ENCODE peak calls at places on chromosomes 5 and 9, in four cellular contexts. One of them, this sample, is unnamed.

GRCh38 chr9:8622871-8623270 is 823.3 kb upstream of the DMAC1 start:
- DNase-seq in heart right ventricle: no peak
- DNase-seq in H1: no peak
- DNase-seq in fibroblast of lung: no peak
- DNase-seq in this sample: no peak

GRCh38 chr9:18608371-18608770 is 134.4 kb downstream of the ADAMTSL1 start:
- DNase-seq in H1: no peak
- DNase-seq in fibroblast of lung: no peak
- DNase-seq in heart right ventricle: no peak
- DNase-seq in this sample: no peak

GRCh38 chr5:60797482-60798153 is 46.5 kb downstream of the ELOVL7 start:
- DNase-seq in fibroblast of lung: no peak
- DNase-seq in heart right ventricle: no peak
- DNase-seq in H1: no peak
- DNase-seq in this sample: no peak

GRCh38 chr9:69573666-69574456 is 98.3 kb downstream of the APBA1 start:
- DNase-seq in H1: no peak
- DNase-seq in heart right ventricle: no peak
- DNase-seq in fibroblast of lung: peak
- DNase-seq in this sample: no peak

GRCh38 chr5:135207866-135208265 is 173.8 kb upstream of the PITX1 start:
- DNase-seq in heart right ventricle: no peak
- DNase-seq in fibroblast of lung: no peak
- DNase-seq in H1: no peak
- DNase-seq in this sample: no peak

GRCh38 chr9:15239816-15240215 is 67.2 kb downstream of the TTC39B start:
- DNase-seq in H1: no peak
- DNase-seq in fibroblast of lung: no peak
- DNase-seq in heart right ventricle: no peak
- DNase-seq in this sample: no peak

GRCh38 chr9:121753802-121754654 is 102.6 kb downstream of the DAB2IP start:
- DNase-seq in fibroblast of lung: no peak
- DNase-seq in H1: no peak
- DNase-seq in heart right ventricle: no peak
- DNase-seq in this sample: no peak

GRCh38 chr9:97660345-97660744 is 26.7 kb downstream of the NCBP1 start:
- DNase-seq in H1: no peak
- DNase-seq in fibroblast of lung: no peak
- DNase-seq in heart right ventricle: no peak
- DNase-seq in this sample: no peak

GRCh38 chr5:168269950-168270349 is 21.5 kb upstream of the WWC1 start:
- DNase-seq in fibroblast of lung: peak
- DNase-seq in heart right ventricle: no peak
- DNase-seq in H1: no peak
- DNase-seq in this sample: no peak

GRCh38 chr5:109413463-109413862 is 3.7 kb upstream of the PJA2 start:
- DNase-seq in heart right ventricle: peak
- DNase-seq in H1: no peak
- DNase-seq in fibroblast of lung: peak
- DNase-seq in this sample: no peak

GRCh38 chr5:35436441-35437057 is 181.1 kb upstream of the SPEF2 start:
- DNase-seq in H1: no peak
- DNase-seq in fibroblast of lung: peak
- DNase-seq in heart right ventricle: no peak
- DNase-seq in this sample: no peak

GRCh38 chr5:458547-459353 is 15.8 kb downstream of the EXOC3 start:
- DNase-seq in H1: no peak
- DNase-seq in fibroblast of lung: no peak
- DNase-seq in heart right ventricle: no peak
- DNase-seq in this sample: peak
- H3K4me3 ChIP-seq in H1: no peak
- H3K4me3 ChIP-seq in fibroblast of lung: no peak
- H3K4me3 ChIP-seq in heart right ventricle: no peak
- H3K4me3 ChIP-seq in this sample: no peak

GRCh38 chr5:147734839-147735238 is 47.7 kb downstream of the JAKMIP2 start:
- DNase-seq in H1: no peak
- DNase-seq in heart right ventricle: no peak
- DNase-seq in fibroblast of lung: no peak
- DNase-seq in this sample: no peak

GRCh38 chr5:147732552-147732883 is 50.0 kb downstream of the JAKMIP2 start:
- DNase-seq in fibroblast of lung: no peak
- DNase-seq in heart right ventricle: no peak
- DNase-seq in H1: no peak
- DNase-seq in this sample: no peak

GRCh38 chr5:147733075-147733474 is 49.5 kb downstream of the JAKMIP2 start:
- DNase-seq in H1: no peak
- DNase-seq in fibroblast of lung: no peak
- DNase-seq in heart right ventricle: no peak
- DNase-seq in this sample: no peak

GRCh38 chr5:147737921-147738320 is 44.6 kb downstream of the JAKMIP2 start:
- DNase-seq in fibroblast of lung: no peak
- DNase-seq in heart right ventricle: no peak
- DNase-seq in H1: no peak
- DNase-seq in this sample: no peak

GRCh38 chr5:147735621-147736125 is 46.9 kb downstream of the JAKMIP2 start:
- DNase-seq in H1: no peak
- DNase-seq in heart right ventricle: no peak
- DNase-seq in fibroblast of lung: no peak
- DNase-seq in this sample: no peak
- H3K4me3 ChIP-seq in H1: no peak
- H3K4me3 ChIP-seq in heart right ventricle: no peak
- H3K4me3 ChIP-seq in fibroblast of lung: no peak
- H3K4me3 ChIP-seq in this sample: no peak

GRCh38 chr9:78029601-78030552 is 1.7 kb downstream of the GNAQ start:
- DNase-seq in H1: no peak
- DNase-seq in heart right ventricle: no peak
- DNase-seq in fibroblast of lung: peak
- DNase-seq in this sample: no peak
- H3K4me3 ChIP-seq in H1: peak
- H3K4me3 ChIP-seq in heart right ventricle: peak
- H3K4me3 ChIP-seq in fibroblast of lung: peak
- H3K4me3 ChIP-seq in this sample: peak

GRCh38 chr9:108271236-108271635 is 584.5 kb downstream of the ACTL7B start:
- DNase-seq in H1: no peak
- DNase-seq in heart right ventricle: no peak
- DNase-seq in fibroblast of lung: no peak
- DNase-seq in this sample: no peak
- H3K4me3 ChIP-seq in H1: no peak
- H3K4me3 ChIP-seq in heart right ventricle: no peak
- H3K4me3 ChIP-seq in fibroblast of lung: no peak
- H3K4me3 ChIP-seq in this sample: no peak

DNA sequence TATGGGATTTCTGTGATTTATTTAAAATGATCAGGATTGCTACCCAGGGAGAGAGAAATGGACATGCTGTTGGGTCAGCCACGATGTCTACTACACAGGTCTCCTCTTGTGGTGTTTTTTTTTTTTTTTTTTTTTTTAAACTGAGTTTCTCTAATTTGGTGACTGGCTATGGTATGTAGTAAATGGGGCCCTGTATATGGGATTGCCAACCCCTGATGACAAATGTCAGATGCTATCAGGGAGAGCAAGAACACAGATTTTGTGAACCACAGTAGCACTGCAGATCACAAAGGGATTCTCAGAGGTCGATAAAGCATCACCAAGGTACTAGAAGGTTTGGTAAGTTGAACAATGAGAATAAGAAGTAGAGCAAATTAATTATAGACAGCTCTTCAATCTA is 16.5 kb upstream of the TNFAIP8 start:
- DNase-seq in heart right ventricle: no peak
- DNase-seq in H1: no peak
- DNase-seq in fibroblast of lung: no peak
- DNase-seq in this sample: no peak
- H3K4me3 ChIP-seq in heart right ventricle: no peak
- H3K4me3 ChIP-seq in H1: no peak
- H3K4me3 ChIP-seq in fibroblast of lung: no peak
- H3K4me3 ChIP-seq in this sample: no peak

DNA sequence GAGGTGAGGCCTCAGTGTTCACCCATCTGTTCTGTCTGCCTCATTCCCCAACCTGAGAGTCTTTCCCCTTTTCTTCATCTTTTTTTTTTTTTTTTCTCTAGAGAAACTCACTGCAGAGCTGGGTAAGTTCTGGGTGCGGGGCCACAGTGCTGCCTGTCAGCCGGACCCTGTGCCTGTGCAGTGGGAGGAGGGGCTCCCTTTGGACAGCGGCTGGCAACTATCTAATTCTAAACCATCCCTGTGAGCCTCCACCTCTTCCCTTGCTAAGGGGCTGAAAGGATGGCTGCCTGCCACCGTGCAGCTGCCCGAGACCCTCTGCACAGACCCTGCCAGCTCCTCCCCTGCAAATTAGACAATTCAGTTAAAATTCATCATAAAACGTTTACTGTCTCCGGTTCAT is 14.1 kb downstream of the BTNL9 start:
- DNase-seq in fibroblast of lung: no peak
- DNase-seq in H1: no peak
- DNase-seq in heart right ventricle: no peak
- DNase-seq in this sample: no peak
- H3K4me3 ChIP-seq in fibroblast of lung: no peak
- H3K4me3 ChIP-seq in H1: peak
- H3K4me3 ChIP-seq in heart right ventricle: peak
- H3K4me3 ChIP-seq in this sample: peak

DNA sequence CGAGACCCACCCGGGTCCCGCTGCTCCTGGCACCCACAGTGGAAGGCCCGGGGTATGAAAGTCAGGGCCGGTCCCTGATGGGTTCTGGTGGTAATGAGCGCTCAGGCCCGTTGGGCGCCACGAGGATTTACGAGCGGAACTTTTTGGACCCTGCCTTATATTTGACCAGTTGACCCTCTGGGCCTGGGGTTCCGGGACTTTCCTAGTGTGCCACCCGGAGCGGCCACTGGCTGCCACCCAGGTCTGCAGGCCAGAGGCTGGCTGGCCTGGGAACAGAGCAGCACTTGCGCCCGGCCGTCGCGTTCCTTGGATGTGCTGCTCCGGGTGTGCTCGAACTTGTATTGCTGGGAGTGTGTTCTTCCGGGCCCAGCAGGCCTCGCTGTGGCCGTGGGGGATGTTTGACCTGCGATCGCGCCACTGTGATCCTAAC is 1.0 kb downstream of the F2RL1 start:
- DNase-seq in heart right ventricle: no peak
- DNase-seq in H1: no peak
- DNase-seq in fibroblast of lung: peak
- DNase-seq in this sample: no peak
- H3K4me3 ChIP-seq in heart right ventricle: peak
- H3K4me3 ChIP-seq in H1: peak
- H3K4me3 ChIP-seq in fibroblast of lung: peak
- H3K4me3 ChIP-seq in this sample: peak

GRCh38 chr9:34630402-34631154 is 1.7 kb upstream of the ARID3C start:
- DNase-seq in heart right ventricle: no peak
- DNase-seq in fibroblast of lung: no peak
- DNase-seq in H1: no peak
- DNase-seq in this sample: no peak
- H3K4me3 ChIP-seq in heart right ventricle: no peak
- H3K4me3 ChIP-seq in fibroblast of lung: no peak
- H3K4me3 ChIP-seq in H1: no peak
- H3K4me3 ChIP-seq in this sample: no peak

GRCh38 chr9:135093111-135093510 is 5.6 kb downstream of the OLFM1 start:
- DNase-seq in H1: no peak
- DNase-seq in heart right ventricle: no peak
- DNase-seq in fibroblast of lung: no peak
- DNase-seq in this sample: no peak
- H3K4me3 ChIP-seq in H1: no peak
- H3K4me3 ChIP-seq in heart right ventricle: no peak
- H3K4me3 ChIP-seq in fibroblast of lung: no peak
- H3K4me3 ChIP-seq in this sample: no peak